ENCODE peak calls at places on chromosome 7, in seven cellular contexts. Y, K, S, F, I, J and U are unnamed samples.

GRCh38 chr7:117405519-117405918 is 21.8 kb downstream of the ASZ1 start:
- DNase-seq in Y (peak; percentile 47), K (no peak), S (no peak), F (no peak), I (no peak), J (no peak), U (no peak)

GRCh38 chr7:43535810-43536585 is 46.9 kb upstream of the STK17A start:
- DNase-seq in Y (no peak), K (peak; percentile 92), S (no peak), F (peak; percentile 91), I (no peak), J (no peak), U (no peak)

GRCh38 chr7:46369933-46370654 is 449.0 kb upstream of the IGFBP3 start:
- DNase-seq in Y (no peak), K (no peak), S (no peak), F (peak; percentile 91), I (no peak), J (no peak), U (no peak)

GRCh38 chr7:55308186-55308929 is 56.8 kb upstream of the LANCL2 start:
- DNase-seq in Y (peak; percentile 57), K (peak; percentile 41), S (no peak), F (peak; percentile 87), I (no peak), J (peak; percentile 92), U (no peak)

GRCh38 chr7:46651070-46651469 is 730.0 kb upstream of the IGFBP3 start:
- DNase-seq in Y (no peak), K (no peak), S (no peak), F (no peak), I (no peak), J (peak; percentile 77), U (no peak)

GRCh38 chr7:1954366-1955004 is 278.3 kb downstream of the MAD1L1 start:
- DNase-seq in Y (no peak), K (no peak), S (peak; percentile 54), F (no peak), I (no peak), J (no peak), U (no peak)

GRCh38 chr7:151014950-151015349 is 9.3 kb downstream of the ATG9B start:
- DNase-seq in Y (no peak), K (no peak), S (no peak), F (no peak), I (no peak), J (no peak), U (no peak)

GRCh38 chr7:70595741-70596574 is 536.0 kb upstream of the GALNT17 start:
- DNase-seq in Y (peak; percentile 51), K (no peak), S (peak; percentile 62), F (no peak), I (no peak), J (no peak), U (no peak)

GRCh38 chr7:47435889-47436312 is 146.0 kb downstream of the TNS3 start:
- DNase-seq in Y (peak; percentile 88), K (peak; percentile 88), S (peak; percentile 63), F (peak; percentile 81), I (peak; percentile 23), J (peak; percentile 54), U (peak; percentile 33)

GRCh38 chr7:37947840-37948198 is 27.4 kb downstream of the EPDR1 start:
- DNase-seq in Y (no peak), K (no peak), S (no peak), F (no peak), I (no peak), J (no peak), U (no peak)
- H3K4ac ChIP-seq in Y (no peak overlapping the region), K (no peak overlapping the region), S (no peak overlapping the region), F (no peak overlapping the region), I (no peak overlapping the region), J (no peak overlapping the region), U (no peak overlapping the region)

GRCh38 chr7:11188529-11189310 is 215.0 kb downstream of the PHF14 start:
- DNase-seq in Y (no peak), K (no peak), S (no peak), F (no peak), I (no peak), J (no peak), U (no peak)
- H3K4ac ChIP-seq in Y (no peak overlapping the region), K (no peak overlapping the region), S (no peak overlapping the region), F (no peak overlapping the region), I (no peak overlapping the region), J (no peak overlapping the region), U (no peak overlapping the region)

GRCh38 chr7:67429735-67430134 is 433.1 kb downstream of the TYW1 start:
- DNase-seq in Y (no peak), K (no peak), S (no peak), F (no peak), I (no peak), J (no peak), U (no peak)
- H3K4ac ChIP-seq in Y (no peak overlapping the region), K (no peak overlapping the region), S (no peak overlapping the region), F (no peak overlapping the region), I (no peak overlapping the region), J (no peak overlapping the region), U (no peak overlapping the region)

GRCh38 chr7:78359836-78360235 is 561.3 kb downstream of the PHTF2 start:
- DNase-seq in Y (no peak), K (no peak), S (no peak), F (no peak), I (no peak), J (no peak), U (no peak)
- H3K4ac ChIP-seq in Y (no peak overlapping the region), K (no peak overlapping the region), S (no peak overlapping the region), F (no peak overlapping the region), I (no peak overlapping the region), J (no peak overlapping the region), U (no peak overlapping the region)

GRCh38 chr7:3078458-3078857 is 34.8 kb upstream of the CARD11 start:
- DNase-seq in Y (no peak), K (no peak), S (no peak), F (no peak), I (no peak), J (no peak), U (no peak)
- H3K4ac ChIP-seq in Y (no peak overlapping the region), K (no peak overlapping the region), S (no peak overlapping the region), F (no peak overlapping the region), I (no peak overlapping the region), J (no peak overlapping the region), U (no peak overlapping the region)

GRCh38 chr7:31065021-31065593 is 13.0 kb downstream of the ADCYAP1R1 start:
- DNase-seq in Y (peak; percentile 64), K (no peak), S (no peak), F (no peak), I (no peak), J (no peak), U (no peak)
- H3K4ac ChIP-seq in Y (no peak overlapping the region), K (no peak overlapping the region), S (no peak overlapping the region), F (no peak overlapping the region), I (no peak overlapping the region), J (no peak overlapping the region), U (no peak overlapping the region)

GRCh38 chr7:137987968-137988367 is 13.9 kb downstream of the CREB3L2 start:
- DNase-seq in Y (no peak), K (no peak), S (no peak), F (no peak), I (no peak), J (no peak), U (no peak)

GRCh38 chr7:137989127-137989526 is 12.8 kb downstream of the CREB3L2 start:
- DNase-seq in Y (no peak), K (no peak), S (no peak), F (no peak), I (no peak), J (no peak), U (no peak)

GRCh38 chr7:137987563-137987962 is 14.3 kb downstream of the CREB3L2 start:
- DNase-seq in Y (no peak), K (no peak), S (no peak), F (no peak), I (no peak), J (no peak), U (no peak)

GRCh38 chr7:137990251-137990901 is 11.5 kb downstream of the CREB3L2 start:
- DNase-seq in Y (no peak), K (peak; percentile 98), S (no peak), F (peak; percentile 99), I (no peak), J (no peak), U (no peak)

DNA sequence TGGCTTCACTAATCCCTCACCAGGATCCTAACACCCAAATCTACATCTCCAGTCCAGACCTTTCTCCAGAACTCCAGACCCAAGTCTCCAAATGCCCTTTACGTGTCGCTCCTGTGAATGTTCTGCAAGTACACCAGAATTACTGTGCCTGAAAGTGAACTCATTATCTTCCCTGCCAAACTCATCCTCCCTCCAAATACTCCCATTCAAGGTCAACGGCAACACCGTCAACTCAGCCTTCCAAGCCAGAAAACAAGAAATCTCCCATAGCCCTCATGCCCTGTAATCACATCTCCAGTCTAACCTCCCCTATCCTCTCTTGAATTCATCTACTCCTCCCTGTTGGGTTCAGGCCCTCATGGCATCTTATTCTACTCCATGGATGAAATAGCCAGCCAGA is 12.3 kb downstream of the CREB3L2 start:
- DNase-seq in Y (no peak), K (no peak), S (no peak), F (peak; percentile 4), I (no peak), J (no peak), U (no peak)
- H3K4ac ChIP-seq in Y (no peak overlapping the region), K (peak overlapping the region; percentile 84), S (no peak overlapping the region), F (peak overlapping the region; percentile 91), I (no peak overlapping the region), J (peak overlapping the region; percentile 89), U (no peak overlapping the region)

GRCh38 chr7:127870231-127870907 is 160.9 kb downstream of the LRRC4 start:
- DNase-seq in Y (no peak), K (no peak), S (no peak), F (no peak), I (no peak), J (peak; percentile 75), U (no peak)
- H3K4ac ChIP-seq in Y (no peak overlapping the region), K (no peak overlapping the region), S (no peak overlapping the region), F (no peak overlapping the region), I (no peak overlapping the region), J (no peak overlapping the region), U (no peak overlapping the region)

DNA sequence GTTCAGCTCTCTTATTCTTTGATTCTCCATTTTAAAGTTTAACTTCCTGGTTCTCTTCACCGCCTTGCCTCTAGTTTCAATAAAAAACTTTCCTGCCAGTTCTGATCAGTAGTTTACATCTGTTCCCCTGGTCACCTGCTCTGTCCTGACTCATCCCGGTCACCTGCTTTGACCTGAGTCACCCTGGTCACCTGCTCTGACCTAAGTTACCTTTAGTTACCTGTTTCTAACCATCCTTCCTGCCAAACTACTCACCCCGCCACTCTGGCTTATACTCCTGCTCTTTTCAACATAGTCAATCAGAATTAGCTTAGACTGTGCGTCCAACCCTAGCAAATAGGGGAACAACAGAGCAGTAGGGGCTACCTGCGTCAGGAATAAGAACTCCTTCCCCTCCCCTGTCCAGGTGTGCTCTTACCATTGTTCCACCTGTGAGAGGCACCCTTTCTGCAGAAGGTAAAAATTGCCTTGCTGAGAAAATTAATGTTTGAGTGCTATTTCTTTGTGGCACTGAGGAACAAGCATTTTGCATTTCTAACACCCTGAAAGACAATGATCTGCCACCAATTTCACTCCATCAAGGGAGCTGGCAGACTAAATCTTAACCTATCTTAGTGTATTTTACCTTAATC is 263.6 kb downstream of the DOCK4 start:
- DNase-seq in Y (no peak), K (no peak), S (no peak), F (no peak), I (no peak), J (no peak), U (no peak)
- H3K4ac ChIP-seq in Y (no peak overlapping the region), K (no peak overlapping the region), S (no peak overlapping the region), F (no peak overlapping the region), I (no peak overlapping the region), J (no peak overlapping the region), U (no peak overlapping the region)